ENCODE peak calls at places on chromosome 12, in nine cellular contexts. N is gastrocnemius medialis; L is heart right ventricle; B is endodermal cell; U is A549; E is heart left ventricle; G is K562; O is sigmoid colon; Y is CD8-positive, alpha-beta T cell. H is an unnamed sample.

GRCh38 chr12:57435288-57435687 is 704 bp downstream of the INHBC start:
- DNase-seq in L (no peak), U (no peak), O (no peak), E (no peak), G (no peak), N (no peak), B (no peak), Y (no peak), H (no peak)

GRCh38 chr12:56425188-56425587 is 24.0 kb downstream of the TIMELESS start:
- DNase-seq in B (no peak), U (no peak), E (no peak), G (no peak), N (no peak), O (no peak), L (no peak), Y (no peak), H (no peak)

GRCh38 chr12:56758728-56759269 is 4.3 kb upstream of the HSD17B6 start:
- DNase-seq in N (no peak), U (no peak), E (no peak), G (no peak), L (no peak), O (no peak), Y (no peak), B (no peak), H (no peak)

GRCh38 chr12:15732341-15733061 is 56.7 kb downstream of the EPS8 start:
- DNase-seq in N (no peak), G (no peak), Y (no peak), B (no peak), O (no peak), U (peak), E (no peak), L (no peak), H (no peak)

GRCh38 chr12:124836759-124837158 is 26.9 kb downstream of the SCARB1 start:
- DNase-seq in O (no peak), B (no peak), G (no peak), U (no peak), N (peak), E (no peak), Y (no peak), L (no peak), H (no peak)

GRCh38 chr12:113077057-113077858 is 20.7 kb downstream of the DTX1 start:
- DNase-seq in L (no peak), O (no peak), E (no peak), G (no peak), U (peak), Y (no peak), B (peak), N (no peak), H (no peak)

GRCh38 chr12:6383572-6384498 is at the start of gene LTBR:
- DNase-seq in E (peak), L (peak), Y (no peak), O (peak), B (peak), G (peak), N (peak), U (peak), H (peak)

GRCh38 chr12:121240484-121241202 is 30.7 kb downstream of the P2RX4 start:
- DNase-seq in B (peak), E (peak), N (peak), O (peak), U (no peak), G (peak), L (peak), Y (peak), H (peak)

GRCh38 chr12:103955811-103956514 is 9.7 kb upstream of the TDG start:
- DNase-seq in N (no peak), U (no peak), L (no peak), E (no peak), Y (no peak), B (peak), G (no peak), O (no peak), H (no peak)

GRCh38 chr12:101839324-101840283 is 8.8 kb upstream of the GNPTAB start:
- DNase-seq in U (peak), G (peak), L (peak), O (peak), Y (peak), E (peak), N (peak), B (peak), H (peak)

GRCh38 chr12:113222730-113223531 is 1.7 kb downstream of the TPCN1 start:
- DNase-seq in U (peak), L (peak), B (peak), O (peak), G (no peak), N (peak), Y (no peak), E (peak), H (peak)

GRCh38 chr12:124650912-124651311 is 83.5 kb upstream of the NCOR2 start:
- DNase-seq in O (no peak), U (no peak), B (no peak), G (no peak), L (peak), E (peak), N (no peak), Y (no peak), H (peak)

DNA sequence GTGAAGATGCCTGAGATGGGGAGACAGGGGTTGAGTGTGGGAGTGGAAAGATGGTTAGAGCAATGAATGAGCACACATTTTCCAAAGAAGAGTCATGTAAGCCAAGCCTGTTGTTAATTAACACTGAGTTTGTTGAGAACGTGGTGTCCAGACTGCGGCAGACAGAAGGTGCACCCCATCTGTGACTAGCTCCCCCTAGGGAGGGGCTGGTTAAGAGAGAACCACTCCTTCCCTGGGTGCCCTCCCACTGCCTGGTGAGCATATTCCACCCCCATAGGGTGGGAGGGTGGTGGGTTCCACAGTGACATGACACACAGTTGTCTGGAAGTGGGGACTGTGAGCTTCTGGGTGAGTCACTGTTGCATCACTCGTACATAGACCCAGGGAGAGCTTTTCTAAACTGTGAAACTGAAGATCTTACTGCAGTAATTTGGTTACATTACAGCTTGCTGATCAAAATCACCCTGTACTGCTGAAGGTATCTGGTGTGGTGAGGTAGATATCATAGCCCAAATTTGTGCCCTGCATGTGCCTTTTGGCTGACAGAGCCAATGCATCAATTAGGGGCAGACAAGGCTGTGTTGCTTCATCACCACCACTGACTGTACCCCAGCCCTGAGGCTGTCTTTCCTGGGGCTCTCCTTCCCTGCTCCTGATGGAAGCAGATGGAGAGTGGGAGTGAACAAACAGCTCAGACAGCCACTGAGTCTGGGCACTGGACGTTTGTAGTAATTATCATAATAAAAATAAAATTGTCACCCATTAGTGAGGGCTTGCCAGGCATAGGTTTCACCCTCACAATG is 150.9 kb downstream of the EMP1 start:
- DNase-seq in B (no peak), Y (no peak), N (no peak), L (no peak), U (peak), G (peak), E (peak), O (no peak), H (peak)
- H3K27ac ChIP-seq in B (no peak), Y (no peak), N (no peak), L (no peak), U (peak), G (no peak), E (no peak), O (no peak), H (no peak)

GRCh38 chr12:50655374-50655921 is 108.5 kb upstream of the ATF1 start:
- DNase-seq in U (no peak), B (no peak), E (no peak), G (no peak), Y (no peak), N (no peak), L (no peak), O (no peak), H (no peak)
- TF ChIP-seq CTCF in U (no peak), B (no peak), E (no peak), G (no peak), Y (no peak), N (no peak), L (no peak), O (no peak), H (no peak)

GRCh38 chr12:12384601-12385321 is 27.9 kb downstream of the BORCS5 start:
- DNase-seq in G (peak), Y (no peak), L (no peak), E (no peak), B (peak), N (no peak), U (no peak), O (no peak), H (no peak)
- H3K27ac ChIP-seq in G (no peak), Y (peak), L (no peak), E (no peak), B (peak), N (no peak), U (no peak), O (no peak), H (no peak)

GRCh38 chr12:3261782-3262359 is 184.7 kb downstream of the TSPAN9 start:
- DNase-seq in U (no peak), N (no peak), Y (no peak), G (no peak), L (no peak), B (no peak), E (no peak), O (no peak), H (no peak)
- TF ChIP-seq CTCF in U (no peak), N (no peak), Y (no peak), G (no peak), L (no peak), B (peak), E (no peak), O (no peak), H (no peak)

GRCh38 chr12:107242189-107242588 is 148.8 kb upstream of the CRY1 start:
- DNase-seq in U (no peak), N (no peak), E (no peak), Y (no peak), G (no peak), O (no peak), L (no peak), B (no peak), H (no peak)
- H3K27ac ChIP-seq in U (no peak), N (no peak), E (no peak), Y (no peak), G (no peak), O (no peak), L (no peak), B (no peak), H (no peak)

GRCh38 chr12:53327435-53328042 is 6.1 kb upstream of the AAAS start:
- DNase-seq in G (peak), N (no peak), E (no peak), O (no peak), Y (no peak), B (no peak), L (no peak), U (peak), H (peak)
- TF ChIP-seq CTCF in G (peak), N (no peak), E (peak), O (no peak), Y (no peak), B (peak), L (peak), U (peak), H (peak)

GRCh38 chr12:50157259-50157658 is 9.9 kb downstream of the CERS5 start:
- DNase-seq in O (no peak), Y (no peak), U (no peak), G (no peak), L (no peak), B (no peak), E (no peak), N (no peak), H (no peak)
- H3K27ac ChIP-seq in O (no peak), Y (no peak), U (no peak), G (no peak), L (no peak), B (no peak), E (no peak), N (no peak), H (no peak)

DNA sequence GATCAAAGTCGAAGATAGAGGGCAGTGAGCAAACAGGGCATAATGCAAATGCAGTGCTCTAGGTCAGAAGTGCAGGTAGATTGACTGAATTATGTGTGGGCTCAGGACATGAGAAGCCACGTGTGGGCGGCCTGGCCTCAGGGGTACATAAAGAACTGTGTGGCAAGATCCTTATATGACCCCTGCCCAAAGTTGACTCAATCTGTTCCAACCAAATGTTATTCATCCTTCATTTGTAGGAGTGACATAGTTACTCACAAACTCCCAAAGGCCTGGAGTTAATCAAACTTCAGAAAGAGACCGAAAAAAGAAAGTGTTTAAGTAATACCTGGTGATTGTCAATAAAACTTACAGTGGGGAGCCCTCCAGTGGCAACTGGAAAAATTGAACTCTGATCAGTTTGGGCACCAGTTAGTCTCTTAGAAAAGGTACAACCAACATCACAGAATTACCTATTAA is 150.4 kb upstream of the FAR2 start:
- DNase-seq in L (no peak), O (no peak), N (no peak), B (peak), E (no peak), Y (no peak), G (peak), U (peak), H (no peak)
- TF ChIP-seq CTCF in L (peak), O (no peak), N (no peak), B (peak), E (peak), Y (no peak), G (peak), U (peak), H (peak)

GRCh38 chr12:109557809-109558208 is 15.5 kb downstream of the MMAB start:
- DNase-seq in G (no peak), B (no peak), U (no peak), N (no peak), L (no peak), Y (no peak), E (no peak), O (no peak), H (no peak)

GRCh38 chr12:109560867-109561710 is 12.2 kb downstream of the MMAB start:
- DNase-seq in G (no peak), L (no peak), O (no peak), E (no peak), U (no peak), B (peak), Y (no peak), N (no peak), H (no peak)

GRCh38 chr12:109559200-109559505 is 14.2 kb downstream of the MMAB start:
- DNase-seq in L (no peak), O (no peak), U (no peak), N (no peak), G (no peak), B (no peak), E (no peak), Y (no peak), H (no peak)

GRCh38 chr12:109558374-109559199 is 14.7 kb downstream of the MMAB start:
- DNase-seq in Y (no peak), U (no peak), G (no peak), L (no peak), E (no peak), N (no peak), B (no peak), O (no peak), H (no peak)

DNA sequence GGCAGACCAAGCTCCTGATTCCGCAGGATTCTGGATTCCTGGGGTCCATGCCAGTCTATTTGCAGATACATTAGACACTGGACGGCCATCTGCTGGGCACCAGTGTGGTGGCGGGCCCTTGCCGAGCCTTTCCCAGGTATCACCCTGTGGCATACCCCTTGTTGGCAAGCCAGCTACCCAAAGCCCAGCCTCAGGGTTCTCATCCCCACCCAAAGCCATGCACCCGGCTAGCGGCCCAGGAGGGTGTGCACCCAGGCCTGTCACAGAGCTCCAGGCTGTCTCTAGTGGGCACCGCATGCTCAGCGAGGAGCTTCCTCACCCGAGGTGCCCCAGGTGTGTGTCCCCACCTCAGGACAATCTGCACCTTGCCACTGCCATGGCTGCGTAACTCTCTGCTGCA is 13.7 kb downstream of the MMAB start:
- DNase-seq in G (no peak), L (no peak), U (no peak), O (no peak), Y (no peak), E (no peak), B (no peak), N (no peak), H (no peak)
- H3K27ac ChIP-seq in G (no peak), L (no peak), U (no peak), O (no peak), Y (no peak), E (no peak), B (no peak), N (no peak), H (no peak)

GRCh38 chr12:82378997-82379396 is 20.7 kb downstream of the METTL25 start:
- DNase-seq in U (no peak), O (no peak), Y (no peak), L (no peak), G (no peak), N (no peak), B (no peak), E (no peak), H (no peak)

GRCh38 chr12:82383930-82384513 is 25.7 kb downstream of the METTL25 start:
- DNase-seq in E (no peak), L (no peak), O (no peak), Y (no peak), B (no peak), G (no peak), U (peak), N (no peak), H (no peak)
- TF ChIP-seq CTCF in E (no peak), L (peak), O (no peak), Y (no peak), B (peak), G (no peak), U (peak), N (no peak), H (peak)

H was measured in psoas muscle.